ENCODE peak calls at places on chromosomes 16 and 17, in seven cellular contexts. S is tibial nerve, U is heart right ventricle, F is lower lobe of right lung, O is body of pancreas, X is ovary, J is spleen. H is an unnamed sample.

GRCh38 chr17:79997004-79997673 is 38.5 kb downstream of the TBC1D16 start:
- DNase-seq in S (no peak), U (no peak), F (peak), O (peak), X (no peak), J (peak), H (no peak)

GRCh38 chr17:6092923-6093468 is 22.8 kb downstream of the WSCD1 start:
- DNase-seq in S (no peak), U (no peak), F (no peak), O (no peak), X (no peak), J (peak), H (no peak)

GRCh38 chr17:7354262-7354781 is 634 bp upstream of the TMEM95 start:
- DNase-seq in S (no peak), U (no peak), F (no peak), O (no peak), X (peak), J (no peak), H (no peak)

GRCh38 chr17:28937044-28937729 is 14.1 kb downstream of the PHF12 start:
- DNase-seq in S (no peak), U (no peak), F (no peak), O (peak), X (no peak), J (no peak), H (no peak)

GRCh38 chr16:68255712-68256111 is 8.6 kb upstream of the SLC7A6 start:
- DNase-seq in S (no peak), U (no peak), F (no peak), O (no peak), X (no peak), J (no peak), H (no peak)

GRCh38 chr16:47059991-47060390 is 83.8 kb downstream of the NETO2 start:
- DNase-seq in S (no peak), U (no peak), F (no peak), O (no peak), X (no peak), J (peak), H (peak)

GRCh38 chr17:17822189-17822978 is 14.4 kb downstream of the SREBF1 start:
- DNase-seq in S (peak), U (peak), F (no peak), O (peak), X (peak), J (no peak), H (no peak)

GRCh38 chr16:566475-567361 is at the start of gene NHLRC4:
- DNase-seq in S (peak), U (peak), F (peak), O (peak), X (peak), J (peak), H (no peak)

GRCh38 chr17:58153046-58153445 is 4.9 kb downstream of the OR4D1 start:
- DNase-seq in S (no peak), U (no peak), F (no peak), O (no peak), X (no peak), J (no peak), H (no peak)

GRCh38 chr16:67967183-67967955 is 1.1 kb downstream of the SLC12A4 start:
- DNase-seq in S (no peak), U (no peak), F (no peak), O (no peak), X (no peak), J (peak), H (no peak)

GRCh38 chr17:13114601-13115024 is 96.8 kb upstream of the ELAC2 start:
- DNase-seq in S (no peak), U (peak), F (no peak), O (peak), X (peak), J (no peak), H (no peak)

GRCh38 chr17:70327279-70327678 is 157.9 kb downstream of the KCNJ2 start:
- DNase-seq in S (no peak), U (no peak), F (no peak), O (no peak), X (no peak), J (no peak), H (no peak)
- H3K27ac ChIP-seq in S (no peak), U (no peak), F (no peak), O (no peak), X (no peak), J (no peak), H (no peak)

GRCh38 chr16:55171241-55171640 is 152.8 kb upstream of the IRX6 start:
- DNase-seq in S (no peak), U (no peak), F (no peak), O (no peak), X (no peak), J (no peak), H (no peak)
- TF ChIP-seq CTCF in S (no peak), U (no peak), F (no peak), O (no peak), X (no peak), J (no peak), H (no peak)

DNA sequence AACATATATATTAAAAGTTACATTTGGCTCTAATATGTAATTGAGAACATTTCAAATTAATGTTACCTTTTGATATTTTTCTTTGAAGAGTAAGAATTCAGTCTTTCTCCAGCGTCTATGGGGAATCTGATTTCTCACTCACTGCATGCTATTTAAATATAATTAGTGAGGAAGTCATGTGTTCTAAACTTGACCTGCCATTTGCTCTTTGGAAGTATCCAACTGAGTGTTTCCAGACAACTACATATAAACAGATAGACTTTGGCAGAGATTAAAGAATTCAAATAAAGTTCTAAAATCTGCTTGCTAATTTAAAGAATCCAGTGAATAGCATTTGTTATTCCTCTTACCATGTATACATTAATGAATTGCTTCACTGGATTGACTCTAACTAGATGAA is 23.5 kb downstream of the OMG start:
- DNase-seq in S (no peak), U (no peak), F (no peak), O (no peak), X (no peak), J (no peak), H (no peak)
- H3K27ac ChIP-seq in S (no peak), U (no peak), F (peak), O (no peak), X (no peak), J (no peak), H (no peak)

GRCh38 chr17:39665642-39666221 is 583 bp downstream of the TCAP start:
- DNase-seq in S (no peak), U (peak), F (no peak), O (no peak), X (no peak), J (peak), H (no peak)
- TF ChIP-seq CTCF in S (no peak), U (no peak), F (no peak), O (peak), X (no peak), J (no peak), H (no peak)

DNA sequence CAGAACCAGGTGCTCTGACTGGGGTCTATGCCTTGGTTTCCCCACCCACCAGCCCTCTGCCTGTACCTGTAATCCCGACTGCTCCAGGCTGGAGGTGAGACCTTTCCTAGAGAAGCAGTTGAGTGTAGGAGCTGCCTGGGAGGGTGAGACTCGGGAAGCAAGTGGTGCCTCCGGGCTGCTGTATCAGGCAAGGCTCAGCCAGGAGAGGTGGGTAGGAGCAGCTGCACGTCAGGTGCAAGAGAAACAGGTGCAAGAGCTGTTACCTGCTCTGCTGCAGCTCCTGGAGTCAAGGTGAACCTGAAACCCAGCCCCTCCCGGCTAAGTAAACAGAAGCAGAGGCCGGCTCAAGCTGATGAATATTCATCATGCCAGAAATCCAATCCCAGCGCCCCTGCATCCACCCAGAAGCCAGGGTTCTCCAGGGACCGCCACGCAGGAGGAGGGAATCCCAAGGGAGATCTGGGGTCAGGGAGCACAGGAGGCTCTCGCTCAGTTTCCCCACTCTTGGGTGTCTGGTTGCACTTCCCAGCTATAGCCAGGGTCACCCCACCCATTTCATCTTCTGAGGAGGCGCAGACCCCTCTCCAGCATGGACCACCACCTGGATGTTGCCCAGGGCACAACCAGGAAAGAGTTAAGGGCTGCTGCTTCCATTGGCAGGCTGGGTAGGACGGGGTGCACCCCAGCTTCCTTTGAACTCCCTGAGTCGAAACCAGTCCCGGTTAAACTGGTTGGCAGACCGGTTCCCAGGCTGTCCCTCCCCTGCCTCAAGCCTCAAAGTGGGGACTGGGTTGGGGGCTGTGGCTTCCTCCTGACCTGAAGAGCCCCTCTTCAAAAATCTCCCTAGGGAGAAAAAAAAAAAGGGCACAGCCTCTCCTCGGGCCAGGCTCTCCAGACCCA is at the start of gene PRR15L:
- DNase-seq in S (no peak), U (no peak), F (peak), O (peak), X (no peak), J (no peak), H (no peak)
- H3K27ac ChIP-seq in S (peak), U (no peak), F (peak), O (peak), X (no peak), J (no peak), H (no peak)

GRCh38 chr17:69609495-69610315 is 195.2 kb downstream of the MAP2K6 start:
- DNase-seq in S (no peak), U (no peak), F (no peak), O (no peak), X (no peak), J (no peak), H (no peak)
- TF ChIP-seq CTCF in S (peak), U (no peak), F (peak), O (peak), X (no peak), J (peak), H (no peak)

GRCh38 chr16:25013049-25013448 is 2.1 kb downstream of the ARHGAP17 start:
- DNase-seq in S (no peak), U (no peak), F (no peak), O (no peak), X (no peak), J (no peak), H (no peak)
- H3K27ac ChIP-seq in S (peak), U (peak), F (peak), O (no peak), X (no peak), J (peak), H (peak)

H was measured in coronary artery.